ENCODE peak calls at places on chromosomes 7 and 10, in six cellular contexts. S is NCI-H748 treated with DMSO at 0.1 percent for 48 hours; F is neural progenitor cell; H is activated CD4-positive, CD25-positive, alpha-beta regulatory T cell treated with anti-CD3 and anti-CD28 coated beads, Interleukin-2, amount 50 U/mL, for 72 hours; X is GM03348; Z is stimulated activated CD8-positive, alpha-beta memory T cell treated with anti-CD3 and anti-CD28 coated beads, Interleukin-15, amount 100 ng/mL, for 24 hours. D is an unnamed sample.

GRCh38 chr7:134174797-134175261 is 47.7 kb downstream of the LRGUK start:
- DNase-seq in S (no peak), Z (no peak), X (peak; percentile 68), H (no peak), F (no peak), D (peak; percentile 42)

GRCh38 chr10:49647985-49648795 is 31.3 kb upstream of the C10orf53 start:
- DNase-seq in X (no peak), S (no peak), Z (no peak), F (no peak), H (no peak), D (no peak)

GRCh38 chr7:144738708-144739314 is 97.0 kb downstream of the TPK1 start:
- DNase-seq in Z (no peak), X (peak; percentile 15), S (peak; percentile 4), H (no peak), F (peak; percentile 38), D (no peak)

GRCh38 chr10:43980313-43980712 is 331.6 kb upstream of the ZNF32 start:
- DNase-seq in H (no peak), S (no peak), Z (no peak), X (no peak), F (no peak), D (no peak)

GRCh38 chr7:80047856-80048459 is 86.7 kb upstream of the GNAI1 start:
- DNase-seq in F (no peak), H (no peak), S (peak; percentile 59), Z (no peak), X (peak; percentile 33), D (no peak)

GRCh38 chr7:55502209-55502608 is 70.1 kb downstream of the VOPP1 start:
- DNase-seq in S (peak; percentile 90), F (peak; percentile 54), H (no peak), X (no peak), Z (no peak), D (no peak)

GRCh38 chr7:53431901-53432300 is 396.5 kb downstream of the POM121L12 start:
- DNase-seq in X (no peak), H (no peak), Z (no peak), F (no peak), S (no peak), D (no peak)

GRCh38 chr7:74294191-74294998 is 5.2 kb downstream of the CLIP2 start:
- DNase-seq in F (no peak), S (no peak), H (no peak), Z (no peak), X (peak; percentile 79), D (peak; percentile 81)

GRCh38 chr7:129189661-129190310 is 1.4 kb downstream of the SMO start:
- DNase-seq in Z (no peak), H (no peak), S (no peak), F (no peak), X (no peak), D (no peak)

GRCh38 chr7:158829021-158829341 is 328 bp downstream of the ESYT2 start:
- DNase-seq in F (peak; percentile 90), Z (no peak), X (no peak), H (no peak), S (peak; percentile 28), D (peak; percentile 75)

GRCh38 chr7:2460641-2461040 is 15.6 kb downstream of the GRIFIN start:
- DNase-seq in Z (no peak), X (no peak), H (no peak), F (no peak), S (no peak), D (no peak)

GRCh38 chr7:32532716-32533115 is 37.4 kb downstream of the AVL9 start:
- DNase-seq in F (no peak), Z (no peak), X (no peak), S (no peak), H (no peak), D (no peak)

GRCh38 chr10:133128126-133129081 is 31.6 kb upstream of the KNDC1 start:
- DNase-seq in H (no peak), X (no peak), F (no peak), Z (no peak), S (no peak), D (peak; percentile 7)

GRCh38 chr10:78706256-78706655 is 362.5 kb upstream of the ZMIZ1 start:
- DNase-seq in F (no peak), S (no peak), X (no peak), H (no peak), Z (no peak), D (no peak)

GRCh38 chr10:3828404-3829192 is 43.6 kb upstream of the KLF6 start:
- DNase-seq in X (peak; percentile 54), H (no peak), Z (no peak), F (no peak), S (no peak), D (peak; percentile 27)

GRCh38 chr10:22573820-22574569 is 140.4 kb downstream of the PIP4K2A start:
- DNase-seq in X (peak; percentile 55), H (no peak), F (peak; percentile 25), Z (no peak), S (no peak), D (no peak)

GRCh38 chr7:138979988-138980574 is 1.1 kb downstream of the KIAA1549 start:
- DNase-seq in Z (no peak), X (peak; percentile 27), H (no peak), S (no peak), F (peak; percentile 37), D (no peak)

GRCh38 chr7:37944737-37945054 is 24.3 kb downstream of the EPDR1 start:
- DNase-seq in X (no peak), H (no peak), F (no peak), S (no peak), Z (no peak), D (no peak)

GRCh38 chr10:113411456-113411855 is 141.4 kb upstream of the HABP2 start:
- DNase-seq in X (no peak), H (no peak), Z (no peak), S (no peak), F (no peak), D (no peak)

GRCh38 chr10:111080224-111080623 is 3.4 kb downstream of the ADRA2A start:
- DNase-seq in H (no peak), S (no peak), F (no peak), Z (no peak), X (no peak), D (no peak)

GRCh38 chr10:25483999-25484398 is 309.2 kb downstream of the GPR158 start:
- DNase-seq in H (no peak), Z (no peak), S (no peak), X (no peak), F (no peak), D (no peak)

GRCh38 chr7:158957921-158958471 is 101.6 kb downstream of the DYNC2I1 start:
- DNase-seq in H (peak; percentile 58), F (no peak), Z (no peak), X (no peak), S (peak; percentile 88), D (peak; percentile 91)

GRCh38 chr10:15504101-15504840 is 133.2 kb upstream of the FAM171A1 start:
- DNase-seq in F (no peak), S (no peak), H (no peak), Z (no peak), X (peak; percentile 57), D (no peak)

GRCh38 chr10:110260746-110261477 is 43.8 kb downstream of the SMNDC1 start:
- DNase-seq in Z (no peak), F (no peak), H (no peak), X (no peak), S (no peak), D (no peak)

GRCh38 chr10:93138113-93138870 is 64.6 kb downstream of the CYP26A1 start:
- DNase-seq in X (peak; percentile 66), Z (no peak), F (no peak), H (no peak), S (no peak), D (no peak)

GRCh38 chr7:118606632-118607031 is 382.1 kb downstream of the ANKRD7 start:
- DNase-seq in H (no peak), F (no peak), X (no peak), Z (no peak), S (no peak), D (no peak)

GRCh38 chr7:104980969-104981670 is 32.9 kb upstream of the KMT2E start:
- DNase-seq in Z (no peak), X (peak; percentile 54), S (peak; percentile 72), H (no peak), F (peak; percentile 77), D (no peak)

GRCh38 chr10:13321576-13321975 is 21.7 kb upstream of the PHYH start:
- DNase-seq in Z (no peak), H (no peak), S (no peak), X (no peak), F (no peak), D (no peak)

GRCh38 chr10:35501923-35502322 is 103.2 kb upstream of the GJD4 start:
- DNase-seq in X (no peak), Z (no peak), H (no peak), F (no peak), S (no peak), D (no peak)

GRCh38 chr10:120426306-120426705 is 30.7 kb upstream of the PLPP4 start:
- DNase-seq in Z (no peak), H (no peak), F (no peak), X (peak; percentile 43), S (no peak), D (no peak)

GRCh38 chr7:142557971-142558582 is 191.2 kb upstream of the PRSS1 start:
- DNase-seq in Z (no peak), H (peak; percentile 49), F (peak; percentile 70), X (peak; percentile 35), S (no peak), D (peak; percentile 57)

GRCh38 chr7:37728747-37729146 is 45.2 kb downstream of the GPR141 start:
- DNase-seq in F (no peak), H (no peak), Z (no peak), X (no peak), S (no peak), D (no peak)

GRCh38 chr10:132165416-132165980 is 21.2 kb upstream of the DPYSL4 start:
- DNase-seq in X (no peak), Z (no peak), F (no peak), S (no peak), H (no peak), D (no peak)

GRCh38 chr10:93376372-93377296 is 105.5 kb downstream of the MYOF start:
- DNase-seq in H (no peak), F (peak; percentile 77), S (peak; percentile 31), Z (no peak), X (peak; percentile 80), D (peak; percentile 49)

GRCh38 chr7:48085433-48085791 is 3.7 kb upstream of the UPP1 start:
- DNase-seq in H (no peak), X (no peak), S (no peak), Z (no peak), F (no peak), D (no peak)

GRCh38 chr7:7969306-7970112 is 913 bp downstream of the GLCCI1 start:
- DNase-seq in S (peak; percentile 48), F (peak; percentile 61), H (peak; percentile 62), Z (peak; percentile 23), X (peak; percentile 57), D (peak; percentile 23)

GRCh38 chr10:77611670-77612069 is 25.9 kb downstream of the KCNMA1 start:
- DNase-seq in H (no peak), S (no peak), Z (no peak), X (no peak), F (no peak), D (no peak)

GRCh38 chr10:86373251-86373650 is 6.7 kb upstream of the GRID1 start:
- DNase-seq in S (no peak), X (no peak), H (no peak), F (no peak), Z (no peak), D (peak; percentile 6)

GRCh38 chr10:128036746-128037542 is 89.3 kb downstream of the MKI67 start:
- DNase-seq in H (no peak), Z (no peak), F (no peak), X (peak; percentile 50), S (no peak), D (no peak)

GRCh38 chr7:119572132-119572531 is 700.8 kb upstream of the KCND2 start:
- DNase-seq in X (no peak), F (no peak), Z (no peak), H (no peak), S (no peak), D (no peak)